ENCODE peak calls at places on chromosomes 5 and 9, in seven cellular contexts. I is GM12865; O is NCI-H69; U is tibial artery; L is fibroblast of the aortic adventitia; G is astrocyte; C is activated CD4-positive, alpha-beta T cell treated with anti-CD3 and anti-CD28 coated beads, Interleukin-2, amount 50 U/mL, for 4 hours. S is an unnamed sample.

GRCh38 chr5:147046226-147046625 is 167.7 kb upstream of the PPP2R2B start:
- DNase-seq in I (no peak), O (no peak), U (no peak), L (no peak), G (peak; percentile 23), C (no peak), S (no peak)

GRCh38 chr9:130682490-130683121 is 11.0 kb upstream of the EXOSC2 start:
- DNase-seq in I (peak; percentile 64), O (peak; percentile 92), U (peak; percentile 84), L (peak; percentile 74), G (peak; percentile 32), C (peak; percentile 48), S (peak; percentile 97)

GRCh38 chr5:170000155-170000554 is 19.9 kb upstream of the INSYN2B start:
- DNase-seq in I (no peak), O (no peak), U (no peak), L (no peak), G (no peak), C (no peak), S (no peak)

GRCh38 chr5:62717211-62717927 is 138.8 kb downstream of the LRRC70 start:
- DNase-seq in I (no peak), O (no peak), U (no peak), L (no peak), G (no peak), C (no peak), S (no peak)

GRCh38 chr5:51398875-51399635 is 15.8 kb downstream of the ISL1 start:
- DNase-seq in I (no peak), O (no peak), U (no peak), L (no peak), G (no peak), C (no peak), S (no peak)

GRCh38 chr9:133591985-133592384 is 17.2 kb downstream of the FAM163B start:
- DNase-seq in I (no peak), O (no peak), U (no peak), L (no peak), G (no peak), C (no peak), S (no peak)

GRCh38 chr5:145462525-145462924 is 372.6 kb downstream of the PRELID2 start:
- DNase-seq in I (no peak), O (no peak), U (no peak), L (no peak), G (no peak), C (no peak), S (no peak)

GRCh38 chr5:132947661-132948060 is 15.8 kb downstream of the AFF4 start:
- DNase-seq in I (no peak), O (no peak), U (no peak), L (peak; percentile 69), G (peak; percentile 43), C (no peak), S (no peak)

GRCh38 chr9:127214421-127215265 is 49.9 kb upstream of the GARNL3 start:
- DNase-seq in I (peak; percentile 78), O (peak; percentile 84), U (peak; percentile 73), L (peak; percentile 58), G (peak; percentile 38), C (peak; percentile 57), S (peak; percentile 64)

GRCh38 chr9:132894857-132895846 is 16.5 kb downstream of the SPACA9 start:
- DNase-seq in I (no peak), O (no peak), U (no peak), L (no peak), G (no peak), C (no peak), S (no peak)

GRCh38 chr5:172420215-172420934 is 34.0 kb downstream of the SH3PXD2B start:
- DNase-seq in I (peak; percentile 86), O (no peak), U (peak; percentile 91), L (peak; percentile 99), G (peak; percentile 98), C (no peak), S (peak; percentile 23)

S was measured in RKO.